ENCODE peak calls at places on chromosome 18, in six cellular contexts. J, A, G, Z, L and Y are unnamed samples.

GRCh38 chr18:2547477-2548087 is 23.7 kb downstream of the METTL4 start:
- DNase-seq in J (peak), A (no peak), G (peak), Z (no peak), L (no peak), Y (no peak)

GRCh38 chr18:22005191-22005824 is 164.1 kb upstream of the GATA6 start:
- DNase-seq in J (no peak), A (no peak), G (no peak), Z (no peak), L (no peak), Y (no peak)

GRCh38 chr18:11887305-11888262 is 20.5 kb downstream of the MPPE1 start:
- DNase-seq in J (no peak), A (no peak), G (no peak), Z (no peak), L (no peak), Y (no peak)

GRCh38 chr18:35747894-35748472 is 166.4 kb downstream of the GALNT1 start:
- DNase-seq in J (no peak), A (no peak), G (no peak), Z (no peak), L (no peak), Y (no peak)

GRCh38 chr18:6413554-6414117 is 1.1 kb downstream of the L3MBTL4 start:
- DNase-seq in J (no peak), A (no peak), G (peak), Z (no peak), L (peak), Y (no peak)

GRCh38 chr18:46374850-46375249 is 270.7 kb downstream of the HAUS1 start:
- DNase-seq in J (no peak), A (no peak), G (no peak), Z (no peak), L (peak), Y (no peak)

GRCh38 chr18:63624863-63625262 is 19.2 kb downstream of the SERPINB4 start:
- DNase-seq in J (no peak), A (no peak), G (no peak), Z (no peak), L (no peak), Y (no peak)

GRCh38 chr18:3458952-3459853 is 9.2 kb downstream of the TGIF1 start:
- DNase-seq in J (no peak), A (no peak), G (no peak), Z (no peak), L (no peak), Y (no peak)

GRCh38 chr18:21894619-21895367 is 154.2 kb downstream of the MIB1 start:
- DNase-seq in J (no peak), A (no peak), G (no peak), Z (no peak), L (peak), Y (no peak)

GRCh38 chr18:40738321-40738880 is 1216.6 kb upstream of the PIK3C3 start:
- DNase-seq in J (no peak), A (no peak), G (no peak), Z (no peak), L (no peak), Y (no peak)

GRCh38 chr18:48831113-48831759 is 119.5 kb downstream of the SMAD7 start:
- DNase-seq in J (peak), A (no peak), G (no peak), Z (no peak), L (no peak), Y (peak)

GRCh38 chr18:63730788-63731187 is 28.0 kb downstream of the SERPINB11 start:
- DNase-seq in J (no peak), A (no peak), G (peak), Z (no peak), L (peak), Y (no peak)

GRCh38 chr18:61742555-61743429 is 150.0 kb downstream of the RNF152 start:
- DNase-seq in J (no peak), A (no peak), G (no peak), Z (no peak), L (peak), Y (no peak)

GRCh38 chr18:54776282-54776977 is 51.8 kb upstream of the RAB27B start:
- DNase-seq in J (peak), A (no peak), G (peak), Z (no peak), L (no peak), Y (peak)

GRCh38 chr18:53629356-53629755 is 595.1 kb downstream of the MBD2 start:
- DNase-seq in J (no peak), A (no peak), G (peak), Z (no peak), L (no peak), Y (no peak)

GRCh38 chr18:7946724-7947377 is 379.7 kb downstream of the PTPRM start:
- DNase-seq in J (peak), A (no peak), G (peak), Z (no peak), L (peak), Y (no peak)

GRCh38 chr18:54647176-54647575 is 56.1 kb downstream of the DYNAP start:
- DNase-seq in J (no peak), A (no peak), G (no peak), Z (no peak), L (no peak), Y (no peak)

GRCh38 chr18:10930078-10930477 is 219.3 kb downstream of the PIEZO2 start:
- DNase-seq in J (no peak), A (no peak), G (no peak), Z (no peak), L (no peak), Y (no peak)

GRCh38 chr18:56992777-56993176 is 154.1 kb upstream of the BOD1L2 start:
- DNase-seq in J (peak), A (no peak), G (no peak), Z (no peak), L (no peak), Y (no peak)

GRCh38 chr18:35948080-35948479 is 24.4 kb upstream of the RMP24 start:
- DNase-seq in J (no peak), A (no peak), G (no peak), Z (no peak), L (no peak), Y (no peak)

GRCh38 chr18:22674300-22674699 is 256.6 kb upstream of the CTAGE1 start:
- DNase-seq in J (peak), A (no peak), G (peak), Z (no peak), L (no peak), Y (no peak)

GRCh38 chr18:79403723-79404566 is 8.2 kb downstream of the NFATC1 start:
- DNase-seq in J (peak), A (no peak), G (no peak), Z (no peak), L (no peak), Y (no peak)

GRCh38 chr18:35490894-35491688 is 6.7 kb downstream of the INO80C start:
- DNase-seq in J (no peak), A (no peak), G (no peak), Z (no peak), L (no peak), Y (no peak)

GRCh38 chr18:4284528-4284927 is 170.6 kb downstream of the DLGAP1 start:
- DNase-seq in J (no peak), A (no peak), G (no peak), Z (no peak), L (no peak), Y (no peak)

GRCh38 chr18:50704541-50704940 is 115.3 kb downstream of the MRO start:
- DNase-seq in J (peak), A (no peak), G (no peak), Z (no peak), L (no peak), Y (no peak)

GRCh38 chr18:79275992-79276391 is 119.7 kb upstream of the NFATC1 start:
- DNase-seq in J (no peak), A (no peak), G (no peak), Z (no peak), L (no peak), Y (no peak)

GRCh38 chr18:51030537-51031258 is 685 bp downstream of the SMAD4 start:
- DNase-seq in J (peak), A (peak), G (peak), Z (peak), L (peak), Y (peak)

GRCh38 chr18:3649135-3649558 is 199.2 kb downstream of the TGIF1 start:
- DNase-seq in J (no peak), A (no peak), G (peak), Z (no peak), L (no peak), Y (no peak)

GRCh38 chr18:24068945-24069693 is 54.6 kb downstream of the TTC39C start:
- DNase-seq in J (no peak), A (no peak), G (no peak), Z (no peak), L (no peak), Y (no peak)

GRCh38 chr18:61201516-61201915 is 131.7 kb upstream of the CDH20 start:
- DNase-seq in J (no peak), A (no peak), G (no peak), Z (no peak), L (no peak), Y (no peak)

GRCh38 chr18:22609642-22610041 is 191.9 kb upstream of the CTAGE1 start:
- DNase-seq in J (peak), A (no peak), G (peak), Z (no peak), L (peak), Y (peak)

GRCh38 chr18:48942086-48942485 is 8.7 kb downstream of the SMAD7 start:
- DNase-seq in J (no peak), A (no peak), G (no peak), Z (no peak), L (no peak), Y (no peak)

GRCh38 chr18:27546991-27547390 is 361.9 kb upstream of the CHST9 start:
- DNase-seq in J (no peak), A (no peak), G (no peak), Z (no peak), L (no peak), Y (no peak)

GRCh38 chr18:37424507-37424906 is 141.1 kb downstream of the CELF4 start:
- DNase-seq in J (peak), A (no peak), G (no peak), Z (no peak), L (no peak), Y (no peak)

GRCh38 chr18:9319333-9319732 is 15.2 kb upstream of the TWSG1 start:
- DNase-seq in J (peak), A (no peak), G (peak), Z (no peak), L (no peak), Y (no peak)

DNA sequence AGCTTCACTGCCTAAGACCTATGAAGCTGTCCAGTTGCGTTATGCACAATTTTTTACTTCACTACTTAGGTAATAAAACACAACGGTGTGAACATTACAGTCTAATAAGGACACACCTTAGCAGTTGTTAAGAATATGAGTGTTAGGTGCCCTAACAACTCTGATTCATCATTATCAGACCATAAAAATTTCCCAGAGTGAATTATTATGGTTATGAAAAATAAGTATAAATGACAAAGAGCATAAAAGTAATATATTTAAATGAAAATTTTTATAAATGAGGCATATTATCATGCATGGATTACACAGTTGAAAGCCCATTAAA is 250.3 kb downstream of the DSEL start:
- DNase-seq in J (no peak), A (no peak), G (no peak), Z (no peak), L (no peak), Y (no peak)
- H3K27ac ChIP-seq in J (peak), A (no peak), G (peak), Z (no peak), L (no peak), Y (peak)

GRCh38 chr18:59553273-59553672 is 143.9 kb downstream of the CCBE1 start:
- DNase-seq in J (no peak), A (no peak), G (no peak), Z (no peak), L (no peak), Y (no peak)

GRCh38 chr18:59546164-59546563 is 151.1 kb downstream of the CCBE1 start:
- DNase-seq in J (peak), A (no peak), G (no peak), Z (no peak), L (no peak), Y (no peak)

GRCh38 chr18:59551902-59552635 is 145.2 kb downstream of the CCBE1 start:
- DNase-seq in J (no peak), A (no peak), G (no peak), Z (no peak), L (no peak), Y (no peak)

GRCh38 chr18:59547691-59548182 is 149.5 kb downstream of the CCBE1 start:
- DNase-seq in J (peak), A (no peak), G (peak), Z (no peak), L (peak), Y (no peak)

GRCh38 chr18:59549797-59550516 is 147.3 kb downstream of the CCBE1 start:
- DNase-seq in J (peak), A (no peak), G (no peak), Z (no peak), L (peak), Y (no peak)
- H3K27ac ChIP-seq in J (no peak), A (no peak), G (no peak), Z (no peak), L (peak), Y (no peak)

GRCh38 chr18:69399253-69399652 is 1.4 kb upstream of the DOK6 start:
- DNase-seq in J (no peak), A (no peak), G (no peak), Z (no peak), L (no peak), Y (no peak)

GRCh38 chr18:69402219-69402989 is 1.7 kb downstream of the DOK6 start:
- DNase-seq in J (peak), A (no peak), G (no peak), Z (no peak), L (peak), Y (no peak)

GRCh38 chr18:69400976-69401474 is 337 bp downstream of the DOK6 start:
- DNase-seq in J (peak), A (no peak), G (no peak), Z (no peak), L (peak), Y (no peak)

GRCh38 chr18:69400253-69400975 is at the start of gene DOK6:
- DNase-seq in J (peak), A (no peak), G (peak), Z (no peak), L (peak), Y (peak)

GRCh38 chr18:69401475-69402218 is 959 bp downstream of the DOK6 start:
- DNase-seq in J (peak), A (no peak), G (no peak), Z (no peak), L (no peak), Y (no peak)
- H3K27ac ChIP-seq in J (no peak), A (no peak), G (no peak), Z (no peak), L (peak), Y (peak)

GRCh38 chr18:58549814-58550339 is 79.0 kb downstream of the ALPK2 start:
- DNase-seq in J (no peak), A (no peak), G (no peak), Z (no peak), L (no peak), Y (no peak)
- H3K27ac ChIP-seq in J (no peak), A (no peak), G (no peak), Z (no peak), L (no peak), Y (peak)

GRCh38 chr18:74413811-74414210 is 43.3 kb downstream of the DIPK1C start:
- DNase-seq in J (no peak), A (no peak), G (no peak), Z (no peak), L (no peak), Y (no peak)

GRCh38 chr18:74414951-74415515 is 42.1 kb downstream of the DIPK1C start:
- DNase-seq in J (no peak), A (no peak), G (no peak), Z (no peak), L (peak), Y (no peak)

GRCh38 chr18:74412106-74412880 is 44.8 kb downstream of the DIPK1C start:
- DNase-seq in J (no peak), A (no peak), G (no peak), Z (no peak), L (peak), Y (no peak)

GRCh38 chr18:74410441-74410992 is 46.6 kb downstream of the DIPK1C start:
- DNase-seq in J (no peak), A (no peak), G (no peak), Z (no peak), L (no peak), Y (no peak)

GRCh38 chr18:74411475-74411874 is 45.6 kb downstream of the DIPK1C start:
- DNase-seq in J (no peak), A (no peak), G (no peak), Z (peak), L (no peak), Y (no peak)
- H3K27ac ChIP-seq in J (no peak), A (no peak), G (no peak), Z (no peak), L (no peak), Y (no peak)

GRCh38 chr18:75169411-75169810 is 39.5 kb downstream of the PTGR3 start:
- DNase-seq in J (no peak), A (no peak), G (no peak), Z (no peak), L (no peak), Y (peak)
- H3K27ac ChIP-seq in J (no peak), A (no peak), G (no peak), Z (no peak), L (no peak), Y (peak)